ENCODE peak calls at places on chromosomes 16 and 17, in seven cellular contexts. F, D, I, H, J, W and V are unnamed samples.
A peak's percentile ranks its signal among the peaks of the same experiment; 100 is the strongest.

GRCh38 chr16:23403547-23403946 is 49.4 kb downstream of the COG7 start:
- DNase-seq in H (no peak), F (no peak), I (no peak), D (no peak), W (no peak), J (no peak), V (no peak)

GRCh38 chr17:41547921-41548843 is 20.1 kb upstream of the KRT19 start:
- DNase-seq in H (peak; percentile 96), D (no peak), J (peak; percentile 99), I (peak; percentile 95), W (peak; percentile 100), F (no peak), V (peak; percentile 98)

GRCh38 chr16:86868070-86868469 is 289.7 kb downstream of the FOXL1 start:
- DNase-seq in W (no peak), J (no peak), D (no peak), I (no peak), H (no peak), F (no peak), V (no peak)

GRCh38 chr16:55470533-55471371 is 8.2 kb upstream of the MMP2 start:
- DNase-seq in W (peak; percentile 59), J (peak; percentile 60), H (no peak), F (peak; percentile 52), D (no peak), I (peak; percentile 50), V (peak; percentile 13)

GRCh38 chr17:142876-143784 is 5.8 kb downstream of the SCGB1C2 start:
- DNase-seq in F (no peak), J (no peak), D (no peak), H (no peak), I (no peak), W (no peak), V (no peak)

GRCh38 chr17:80279895-80280294 is 19.2 kb downstream of the RNF213 start:
- DNase-seq in I (no peak), D (no peak), F (no peak), J (peak; percentile 80), W (peak; percentile 90), H (no peak), V (no peak)

GRCh38 chr16:12681653-12682052 is 122.0 kb downstream of the CPPED1 start:
- DNase-seq in D (no peak), F (no peak), W (no peak), I (no peak), H (no peak), J (no peak), V (no peak)

GRCh38 chr17:35804658-35805192 is 4.6 kb upstream of the TAF15 start:
- DNase-seq in F (peak; percentile 83), J (peak; percentile 84), W (peak; percentile 85), I (peak; percentile 85), H (peak; percentile 87), D (no peak), V (no peak)

GRCh38 chr17:57984226-57984890 is 3.7 kb downstream of the VEZF1 start:
- DNase-seq in W (peak; percentile 25), I (no peak), H (no peak), D (no peak), F (no peak), J (no peak), V (no peak)

GRCh38 chr16:8887952-8888560 is 5.9 kb downstream of the LITAFD start:
- DNase-seq in J (no peak), D (no peak), F (no peak), H (no peak), I (peak; percentile 52), W (peak; percentile 67), V (no peak)

GRCh38 chr16:28316056-28316455 is 23.7 kb downstream of the SBK1 start:
- DNase-seq in D (no peak), W (no peak), J (no peak), I (no peak), F (no peak), H (no peak), V (no peak)

GRCh38 chr17:65855245-65855644 is 293.8 kb upstream of the AXIN2 start:
- DNase-seq in D (no peak), F (no peak), W (peak; percentile 67), J (peak; percentile 92), H (peak; percentile 66), I (peak; percentile 98), V (peak; percentile 50)

GRCh38 chr16:56912746-56913703 is 18.9 kb upstream of the HERPUD1 start:
- DNase-seq in I (no peak), J (peak; percentile 54), W (peak; percentile 74), D (no peak), F (no peak), H (no peak), V (no peak)
- H3K9ac ChIP-seq in I (no peak overlapping the region), J (no peak overlapping the region), W (no peak overlapping the region), D (no peak overlapping the region), F (no peak overlapping the region), H (no peak overlapping the region), V (no peak overlapping the region)

DNA sequence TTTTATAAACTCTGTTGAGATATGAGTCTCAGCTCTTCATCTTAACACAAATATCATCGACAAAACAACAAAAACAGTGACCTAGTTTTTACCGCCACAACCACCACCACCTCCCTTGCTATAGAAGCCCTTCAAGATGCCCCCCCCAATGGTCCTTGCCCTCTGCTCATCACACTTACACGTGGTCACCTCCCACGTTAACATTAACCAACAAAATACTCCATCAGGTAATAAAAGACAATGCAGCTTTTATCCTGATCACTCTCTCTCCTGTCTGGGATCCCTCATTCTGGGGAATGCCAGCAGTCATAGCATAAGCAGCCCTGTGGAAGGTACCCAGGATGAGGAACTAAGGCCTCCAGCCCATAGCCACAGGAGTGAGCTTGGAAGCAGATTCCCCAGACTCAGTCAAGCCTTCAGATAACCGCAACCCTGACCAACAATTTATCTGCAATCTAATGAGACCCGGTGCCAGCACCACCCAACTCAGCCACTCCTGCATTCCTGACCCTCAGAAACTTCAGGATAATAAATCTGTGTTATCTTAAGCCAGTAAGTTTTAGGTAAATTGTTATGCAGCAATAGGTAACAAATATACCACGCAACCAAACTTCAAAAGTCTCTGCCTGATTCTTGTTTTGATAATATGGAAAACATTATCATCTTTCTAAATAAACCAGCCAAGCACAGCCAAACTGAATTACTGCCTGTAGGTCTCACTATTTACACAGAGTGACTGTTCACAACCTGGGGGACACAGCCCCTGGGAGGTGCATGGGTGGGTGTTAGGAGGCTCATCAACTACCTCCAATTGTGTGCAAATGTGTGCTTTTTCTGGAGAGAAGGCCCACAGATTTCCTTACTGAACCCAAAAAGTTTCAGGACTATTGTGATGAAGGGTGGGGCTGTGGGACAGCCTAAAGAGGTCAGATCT is 6.1 kb downstream of the PECAM1 start:
- DNase-seq in I (peak; percentile 78), H (no peak), W (peak; percentile 92), D (no peak), J (peak; percentile 30), F (no peak), V (no peak)
- H3K4me1 ChIP-seq in I (peaks cover 68% of the 10 kb centered on the region), H (peaks cover 17% of the 10 kb centered on the region), W (peaks cover 15% of the 10 kb centered on the region), D (no peaks in the 10 kb centered on the region), J (peaks cover 24% of the 10 kb centered on the region), F (no peaks in the 10 kb centered on the region), V (peaks cover 14% of the 10 kb centered on the region)

GRCh38 chr17:62807812-62808575 is at the start of gene MARCHF10:
- DNase-seq in F (peak; percentile 80), J (no peak), I (peak; percentile 53), H (no peak), D (peak; percentile 78), W (peak; percentile 27), V (no peak)
- H3K9ac ChIP-seq in F (no peak within 1 kb of the TSS), J (peak within 1 kb of the TSS; percentile 2), I (no peak within 1 kb of the TSS), H (no peak within 1 kb of the TSS), D (no peak within 1 kb of the TSS), W (no peak within 1 kb of the TSS), V (no peak within 1 kb of the TSS)

DNA sequence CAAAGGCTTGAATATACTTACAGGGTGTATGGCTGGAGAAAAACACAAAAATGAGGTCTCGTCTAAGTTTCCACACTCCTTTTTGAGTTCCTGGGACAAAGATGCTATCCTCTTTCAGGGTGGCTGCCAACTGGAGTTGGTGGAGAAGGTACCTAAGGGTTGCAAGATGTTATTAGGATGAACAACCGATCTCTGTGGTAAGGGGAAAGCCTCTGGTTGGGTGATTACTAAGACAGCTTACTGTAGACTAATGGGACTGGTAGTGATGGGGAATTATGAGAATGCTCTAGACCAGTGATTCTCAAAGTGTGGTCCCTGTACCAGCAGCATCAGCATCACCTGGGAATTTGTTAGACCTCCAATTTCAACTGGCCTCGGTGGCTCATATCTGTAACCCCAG is 6.0 kb downstream of the ADAT1 start:
- DNase-seq in H (no peak), I (no peak), F (no peak), D (no peak), J (no peak), W (no peak), V (no peak)
- H3K4me1 ChIP-seq in H (peaks cover 6% of the 10 kb centered on the region), I (peaks cover 40% of the 10 kb centered on the region), F (no peaks in the 10 kb centered on the region), D (peaks cover 2% of the 10 kb centered on the region), J (peaks cover 19% of the 10 kb centered on the region), W (peaks cover 2% of the 10 kb centered on the region), V (peaks cover 16% of the 10 kb centered on the region)

DNA sequence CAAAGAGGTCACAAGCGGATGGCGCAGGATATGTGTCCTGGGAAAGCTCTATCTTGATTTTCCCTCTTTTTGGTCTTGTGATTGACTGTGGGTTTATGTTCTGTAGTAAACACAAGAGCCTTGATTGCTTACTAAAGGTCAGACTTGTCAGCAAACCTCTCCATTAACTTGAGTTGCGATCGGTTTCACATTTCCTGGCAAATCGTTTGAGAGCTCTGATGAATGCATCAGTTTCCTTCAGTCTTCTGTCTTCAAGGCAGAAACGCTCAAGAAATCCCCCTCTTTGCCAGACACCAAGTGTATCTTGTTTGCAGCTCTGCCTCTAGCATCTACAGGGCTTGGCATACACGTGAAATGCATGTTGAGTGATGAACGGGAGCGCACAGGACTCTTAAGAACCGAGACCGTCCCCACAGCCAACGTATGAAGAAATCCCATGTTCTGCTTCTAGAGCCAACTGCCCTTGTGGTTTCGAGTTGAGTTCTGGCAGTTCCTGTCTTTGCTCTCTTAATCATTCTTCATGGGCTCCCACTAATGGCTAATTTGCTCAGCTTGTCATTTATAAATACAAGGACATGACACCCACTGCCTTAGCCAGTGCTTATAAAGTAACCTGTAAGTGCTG is 143.3 kb downstream of the PITPNC1 start:
- DNase-seq in H (no peak), I (no peak), W (peak; percentile 70), D (no peak), F (peak; percentile 28), J (no peak), V (no peak)
- H3K9ac ChIP-seq in H (no peak overlapping the region), I (no peak overlapping the region), W (no peak overlapping the region), D (no peak overlapping the region), F (no peak overlapping the region), J (no peak overlapping the region), V (no peak overlapping the region)